ENCODE peak calls at places on chromosomes 5 and 9, in four cellular contexts. L, U, V and M are unnamed samples.

GRCh38 chr9:129275626-129276247 is 97.7 kb upstream of the IER5L start:
- DNase-seq in L (no peak), U (no peak), V (no peak), M (no peak)

GRCh38 chr9:80086822-80087345 is 515.1 kb downstream of the TLE4 start:
- DNase-seq in L (no peak), U (no peak), V (no peak), M (no peak)

GRCh38 chr5:78806544-78806943 is 158.0 kb upstream of the LHFPL2 start:
- DNase-seq in L (peak; percentile 82), U (no peak), V (peak; percentile 4), M (no peak)

GRCh38 chr5:150318613-150319483 is 16.1 kb upstream of the ARSI start:
- DNase-seq in L (no peak), U (no peak), V (no peak), M (no peak)

GRCh38 chr5:66796306-66797292 is 200.4 kb downstream of the MAST4 start:
- DNase-seq in L (no peak), U (no peak), V (no peak), M (no peak)

GRCh38 chr9:132372177-132373095 is 17.6 kb upstream of the SETX start:
- DNase-seq in L (no peak), U (peak; percentile 86), V (no peak), M (no peak)

GRCh38 chr5:95726811-95727763 is 4.0 kb upstream of the RHOBTB3 start:
- DNase-seq in L (no peak), U (peak; percentile 2), V (no peak), M (no peak)

GRCh38 chr5:126030698-126031097 is 392.5 kb upstream of the GRAMD2B start:
- DNase-seq in L (no peak), U (no peak), V (no peak), M (no peak)

GRCh38 chr5:73122875-73123810 is 2.8 kb downstream of the TMEM171 start:
- DNase-seq in L (peak; percentile 57), U (no peak), V (no peak), M (no peak)

GRCh38 chr5:151611127-151611775 is 20.1 kb upstream of the FAT2 start:
- DNase-seq in L (no peak), U (no peak), V (no peak), M (no peak)

GRCh38 chr5:56449071-56449470 is 215.9 kb upstream of the ANKRD55 start:
- DNase-seq in L (no peak), U (no peak), V (no peak), M (no peak)

GRCh38 chr9:106772523-106773290 is 90.3 kb upstream of the ZNF462 start:
- DNase-seq in L (no peak), U (no peak), V (no peak), M (no peak)

GRCh38 chr9:107738789-107739188 is 249.2 kb upstream of the KLF4 start:
- DNase-seq in L (no peak), U (no peak), V (no peak), M (no peak)

GRCh38 chr5:54621048-54621447 is 103.5 kb downstream of the SNX18 start:
- DNase-seq in L (no peak), U (no peak), V (no peak), M (no peak)

GRCh38 chr9:129446828-129447550 is 173.9 kb downstream of the C9orf50 start:
- DNase-seq in L (no peak), U (no peak), V (no peak), M (no peak)

GRCh38 chr9:33498387-33498786 is 24.7 kb upstream of the NOL6 start:
- DNase-seq in L (no peak), U (peak; percentile 36), V (no peak), M (no peak)

GRCh38 chr5:27472000-27472763 is 433.8 kb upstream of the CDH9 start:
- DNase-seq in L (peak; percentile 11), U (no peak), V (no peak), M (no peak)

GRCh38 chr9:111759762-111760639 is 34.7 kb downstream of the SHOC1 start:
- DNase-seq in L (peak; percentile 63), U (peak; percentile 82), V (peak; percentile 76), M (peak; percentile 59)

GRCh38 chr5:31935702-31936347 is 238.3 kb downstream of the GOLPH3 start:
- DNase-seq in L (no peak), U (no peak), V (no peak), M (no peak)

GRCh38 chr5:139878093-139878492 is 82.5 kb downstream of the PSD2 start:
- DNase-seq in L (no peak), U (no peak), V (peak; percentile 16), M (no peak)

GRCh38 chr5:148186248-148187003 is 16.4 kb upstream of the SPINK6 start:
- DNase-seq in L (no peak), U (peak; percentile 21), V (no peak), M (no peak)

GRCh38 chr9:117782931-117783788 is 79.0 kb downstream of the TLR4 start:
- DNase-seq in L (peak; percentile 72), U (peak; percentile 78), V (no peak), M (peak; percentile 49)